ENCODE peak calls at places on chromosomes 11 and 22, in ten cellular contexts. V is retina; R is adipocyte; Y is breast epithelium; F is stimulated activated CD4-positive, alpha-beta T cell treated with anti-CD3 and anti-CD28 coated beads, Interleukin-2, amount 100 ng/mL, for 48 hours; X is NCI-H1092; M is mesenteric fat pad; W is upper lobe of right lung; D is activated CD4-positive, alpha-beta T cell treated with anti-CD3 and anti-CD28 coated beads, Interleukin-2, amount 50 U/mL, for 1 hour; E is tibial artery. N is an unnamed sample.

GRCh38 chr11:58027341-58027740 is 3.4 kb upstream of the OR6Q1 start:
- DNase-seq in V (no peak), R (peak; percentile 5), Y (no peak), F (no peak), X (no peak), M (no peak), W (no peak), D (no peak), E (no peak), N (no peak)

GRCh38 chr11:117834068-117834810 is 9.7 kb upstream of the FXYD2 start:
- DNase-seq in V (no peak), R (no peak), Y (no peak), F (no peak), X (no peak), M (no peak), W (no peak), D (no peak), E (peak; percentile 11), N (peak; percentile 56)

GRCh38 chr11:6742260-6742659 is 29.5 kb downstream of the OR2AG2 start:
- DNase-seq in V (no peak), R (no peak), Y (no peak), F (no peak), X (no peak), M (no peak), W (no peak), D (no peak), E (no peak), N (no peak)

GRCh38 chr11:64727131-64727530 is 4.1 kb upstream of the NRXN2 start:
- DNase-seq in V (no peak), R (no peak), Y (no peak), F (no peak), X (no peak), M (no peak), W (peak; percentile 6), D (no peak), E (no peak), N (no peak)

GRCh38 chr11:34464591-34465036 is 25.9 kb downstream of the CAT start:
- DNase-seq in V (no peak), R (no peak), Y (no peak), F (no peak), X (no peak), M (no peak), W (no peak), D (no peak), E (no peak), N (no peak)

GRCh38 chr11:84714316-84714780 is 912.8 kb downstream of the DLG2 start:
- DNase-seq in V (peak; percentile 55), R (peak; percentile 34), Y (no peak), F (no peak), X (peak; percentile 66), M (no peak), W (no peak), D (no peak), E (no peak), N (no peak)

GRCh38 chr22:44998296-44998695 is 11.5 kb downstream of the PHF21B start:
- DNase-seq in V (no peak), R (no peak), Y (no peak), F (no peak), X (no peak), M (no peak), W (no peak), D (no peak), E (no peak), N (no peak)

GRCh38 chr11:134024420-134025085 is 44.3 kb upstream of the JAM3 start:
- DNase-seq in V (peak; percentile 45), R (no peak), Y (no peak), F (peak; percentile 6), X (no peak), M (no peak), W (no peak), D (no peak), E (no peak), N (no peak)

GRCh38 chr11:12693485-12694181 is 19.4 kb downstream of the TEAD1 start:
- DNase-seq in V (peak; percentile 62), R (peak; percentile 90), Y (no peak), F (no peak), X (peak; percentile 21), M (no peak), W (peak; percentile 71), D (no peak), E (peak; percentile 64), N (no peak)

GRCh38 chr22:50178871-50179869 is 6.5 kb upstream of the TRABD start:
- DNase-seq in V (no peak), R (no peak), Y (no peak), F (no peak), X (no peak), M (no peak), W (no peak), D (no peak), E (no peak), N (no peak)

GRCh38 chr22:43128928-43129424 is 14.2 kb downstream of the MCAT start:
- DNase-seq in V (no peak), R (no peak), Y (no peak), F (no peak), X (no peak), M (no peak), W (no peak), D (no peak), E (no peak), N (no peak)

GRCh38 chr22:46043816-46044717 is 67.1 kb upstream of the WNT7B start:
- DNase-seq in V (peak; percentile 63), R (no peak), Y (peak; percentile 78), F (no peak), X (no peak), M (peak; percentile 89), W (peak; percentile 74), D (peak; percentile 27), E (peak; percentile 47), N (peak; percentile 82)

GRCh38 chr11:122981388-122982264 is at the start of gene BSX:
- DNase-seq in V (peak; percentile 77), R (peak; percentile 70), Y (no peak), F (peak; percentile 57), X (no peak), M (peak; percentile 87), W (peak; percentile 78), D (peak; percentile 43), E (no peak), N (no peak)

GRCh38 chr22:21866821-21867527 is 471 bp downstream of the MAPK1 start:
- DNase-seq in V (peak; percentile 79), R (peak; percentile 67), Y (no peak), F (peak; percentile 19), X (peak; percentile 6), M (peak; percentile 76), W (peak; percentile 82), D (peak; percentile 24), E (peak; percentile 25), N (no peak)

GRCh38 chr11:88555829-88556202 is 218.3 kb upstream of the CTSC start:
- DNase-seq in V (no peak), R (peak; percentile 62), Y (no peak), F (no peak), X (no peak), M (no peak), W (no peak), D (no peak), E (no peak), N (no peak)

GRCh38 chr22:48894804-48895250 is 932.8 kb downstream of the BRD1 start:
- DNase-seq in V (no peak), R (no peak), Y (no peak), F (no peak), X (no peak), M (peak; percentile 84), W (peak; percentile 57), D (no peak), E (no peak), N (no peak)

GRCh38 chr11:75733346-75734107 is 15.9 kb downstream of the MOGAT2 start:
- DNase-seq in V (peak; percentile 63), R (peak; percentile 25), Y (no peak), F (no peak), X (peak; percentile 77), M (no peak), W (peak; percentile 74), D (no peak), E (no peak), N (no peak)

GRCh38 chr11:123407124-123407995 is 22.7 kb upstream of the GRAMD1B start:
- DNase-seq in V (peak; percentile 64), R (peak; percentile 76), Y (no peak), F (peak; percentile 36), X (peak; percentile 89), M (no peak), W (no peak), D (peak; percentile 60), E (peak; percentile 32), N (no peak)

GRCh38 chr22:36884314-36885158 is 23.7 kb downstream of the NCF4 start:
- DNase-seq in V (no peak), R (no peak), Y (no peak), F (no peak), X (no peak), M (no peak), W (no peak), D (no peak), E (no peak), N (no peak)

GRCh38 chr22:42977574-42977973 is 37.4 kb downstream of the PACSIN2 start:
- DNase-seq in V (no peak), R (no peak), Y (no peak), F (no peak), X (no peak), M (no peak), W (no peak), D (no peak), E (no peak), N (no peak)

GRCh38 chr11:69588270-69588669 is 52.7 kb upstream of the CCND1 start:
- DNase-seq in V (no peak), R (peak; percentile 47), Y (no peak), F (no peak), X (no peak), M (no peak), W (no peak), D (no peak), E (no peak), N (peak; percentile 22)

GRCh38 chr11:11253487-11253886 is 99.6 kb downstream of the CSNK2A3 start:
- DNase-seq in V (no peak), R (no peak), Y (no peak), F (no peak), X (no peak), M (peak; percentile 45), W (no peak), D (no peak), E (no peak), N (no peak)

GRCh38 chr11:126132319-126132718 is 69.7 kb upstream of the CDON start:
- DNase-seq in V (no peak), R (peak; percentile 81), Y (no peak), F (no peak), X (no peak), M (no peak), W (peak; percentile 90), D (no peak), E (no peak), N (no peak)

GRCh38 chr11:69636870-69637600 is 3.9 kb upstream of the CCND1 start:
- DNase-seq in V (no peak), R (no peak), Y (peak; percentile 37), F (no peak), X (no peak), M (no peak), W (peak; percentile 66), D (no peak), E (no peak), N (peak; percentile 71)

GRCh38 chr11:64848779-64849599 is 4.5 kb upstream of the CDC42BPG start:
- DNase-seq in V (no peak), R (no peak), Y (peak; percentile 82), F (no peak), X (peak; percentile 32), M (no peak), W (no peak), D (no peak), E (no peak), N (no peak)

GRCh38 chr22:16810188-16810802 is 14.9 kb downstream of the XKR3 start:
- DNase-seq in V (no peak), R (no peak), Y (no peak), F (no peak), X (no peak), M (no peak), W (no peak), D (no peak), E (no peak), N (no peak)

GRCh38 chr11:13889566-13890214 is 72.8 kb upstream of the SPON1 start:
- DNase-seq in V (peak; percentile 24), R (no peak), Y (no peak), F (no peak), X (peak; percentile 64), M (no peak), W (no peak), D (no peak), E (no peak), N (no peak)

GRCh38 chr11:27392715-27393114 is 29.7 kb upstream of the CCDC34 start:
- DNase-seq in V (no peak), R (peak; percentile 77), Y (no peak), F (no peak), X (no peak), M (no peak), W (no peak), D (no peak), E (no peak), N (no peak)